ENCODE peak calls at places on chromosome 3, in six cellular contexts. M is GM23338, I is breast epithelium, K is sigmoid colon, Q is HCT116, B is GM12878. E is an unnamed sample.

GRCh38 chr3:142027713-142028112 is 121.6 kb downstream of the TFDP2 start:
- DNase-seq in I (no peak), K (no peak), M (peak; percentile 49), Q (no peak), B (no peak), E (no peak)

GRCh38 chr3:52481819-52482521 is 13.2 kb upstream of the STAB1 start:
- DNase-seq in I (no peak), M (peak; percentile 89), K (no peak), B (no peak), Q (no peak), E (no peak)

GRCh38 chr3:85161544-85161943 is 202.8 kb downstream of the CADM2 start:
- DNase-seq in I (no peak), K (no peak), Q (no peak), B (no peak), M (no peak), E (no peak)

GRCh38 chr3:152298393-152299242 is 29.9 kb downstream of the MBNL1 start:
- DNase-seq in Q (no peak), I (no peak), B (peak; percentile 74), K (peak; percentile 86), M (no peak), E (peak; percentile 93)

GRCh38 chr3:38054166-38054991 is 15.4 kb downstream of the DLEC1 start:
- DNase-seq in Q (no peak), M (no peak), K (no peak), I (no peak), B (no peak), E (no peak)

GRCh38 chr3:53161345-53161819 is 373 bp downstream of the PRKCD start:
- DNase-seq in B (no peak), I (no peak), Q (no peak), K (peak; percentile 73), M (no peak), E (no peak)

GRCh38 chr3:112101946-112102345 is 15.8 kb downstream of the C3orf52 start:
- DNase-seq in Q (no peak), K (no peak), B (no peak), I (no peak), M (no peak), E (no peak)

GRCh38 chr3:36868614-36869436 is 76.0 kb downstream of the TRANK1 start:
- DNase-seq in B (peak; percentile 16), M (peak; percentile 90), Q (peak; percentile 48), I (no peak), K (no peak), E (peak; percentile 4)

GRCh38 chr3:34056951-34057390 is 258.5 kb downstream of the PDCD6IP start:
- DNase-seq in M (no peak), K (no peak), Q (no peak), I (no peak), B (peak; percentile 89), E (no peak)

GRCh38 chr3:5729852-5730251 is 542.3 kb downstream of the EDEM1 start:
- DNase-seq in I (no peak), M (no peak), K (no peak), Q (no peak), B (no peak), E (no peak)

GRCh38 chr3:10459954-10460754 is 45.2 kb downstream of the ATP2B2 start:
- DNase-seq in I (peak; percentile 19), Q (peak; percentile 62), B (no peak), K (no peak), M (peak; percentile 98), E (peak; percentile 53)

GRCh38 chr3:51703026-51703775 is 3.7 kb upstream of the GRM2 start:
- DNase-seq in I (no peak), Q (no peak), K (peak; percentile 27), M (peak; percentile 32), B (no peak), E (no peak)

GRCh38 chr3:193829781-193830180 is 236.8 kb downstream of the OPA1 start:
- DNase-seq in K (no peak), M (no peak), B (no peak), Q (peak; percentile 76), I (peak; percentile 94), E (no peak)

GRCh38 chr3:94234177-94234788 is 171.4 kb downstream of the NSUN3 start:
- DNase-seq in B (no peak), I (no peak), K (no peak), M (peak; percentile 70), Q (peak; percentile 22), E (peak; percentile 17)

GRCh38 chr3:17605032-17605431 is 137.4 kb downstream of the TBC1D5 start:
- DNase-seq in I (no peak), M (no peak), Q (peak; percentile 61), K (no peak), B (no peak), E (no peak)

GRCh38 chr3:50853936-50854335 is 179.2 kb downstream of the DOCK3 start:
- DNase-seq in B (no peak), I (no peak), Q (no peak), M (no peak), K (no peak), E (no peak)

GRCh38 chr3:14780927-14781507 is 37.7 kb upstream of the FGD5 start:
- DNase-seq in B (peak; percentile 31), M (peak; percentile 94), Q (peak; percentile 74), I (no peak), K (peak; percentile 72), E (peak; percentile 78)

GRCh38 chr3:172646439-172647015 is 64.3 kb downstream of the NCEH1 start:
- DNase-seq in Q (no peak), K (no peak), I (no peak), M (no peak), B (no peak), E (no peak)

GRCh38 chr3:124768812-124769211 is 38.6 kb downstream of the UMPS start:
- DNase-seq in Q (no peak), I (no peak), M (peak; percentile 43), K (no peak), B (no peak), E (no peak)

GRCh38 chr3:186825294-186825821 is 17.2 kb upstream of the ADIPOQ start:
- DNase-seq in Q (no peak), K (no peak), I (no peak), M (peak; percentile 74), B (no peak), E (no peak)

DNA sequence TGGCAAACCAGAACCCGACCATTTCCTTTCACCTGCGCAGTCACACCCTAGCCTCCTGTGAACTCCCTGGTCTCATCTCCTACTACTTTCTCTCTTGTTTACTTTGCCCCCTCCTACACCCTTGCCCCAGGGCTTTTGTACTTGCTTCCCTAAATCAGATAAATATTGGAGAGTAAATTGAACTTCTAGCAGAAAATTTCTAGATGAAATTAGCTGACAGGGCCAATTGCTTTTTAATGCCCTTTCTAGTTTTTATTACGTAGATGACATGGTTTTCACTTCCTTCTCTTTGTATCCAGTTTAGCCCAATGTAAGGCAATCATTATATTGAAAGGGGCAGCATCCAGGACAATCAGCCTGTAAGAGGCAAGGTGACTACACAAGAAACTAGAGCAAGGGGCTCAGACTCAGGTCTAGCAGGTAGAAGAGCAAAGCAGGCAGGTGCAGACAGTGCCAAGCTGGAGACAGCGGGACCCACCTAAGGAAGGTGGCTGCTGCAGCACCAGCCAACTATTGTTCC is 56.2 kb upstream of the TOPAZ1 start:
- DNase-seq in M (no peak), I (no peak), B (no peak), Q (no peak), K (no peak), E (no peak)
- H3K4me3 ChIP-seq in M (no peak overlapping the region), I (no peak overlapping the region), B (no peak overlapping the region), Q (no peak overlapping the region), K (no peak overlapping the region), E (no peak overlapping the region)

GRCh38 chr3:129182390-129183180 is 1.1 kb downstream of the CNBP start:
- DNase-seq in I (no peak), B (no peak), K (no peak), Q (no peak), M (peak; percentile 63), E (no peak)

GRCh38 chr3:129181834-129182233 is 1.9 kb downstream of the CNBP start:
- DNase-seq in K (no peak), B (no peak), Q (no peak), I (no peak), M (peak; percentile 33), E (no peak)

GRCh38 chr3:129185774-129186173 is 2.1 kb upstream of the CNBP start:
- DNase-seq in K (no peak), I (no peak), B (no peak), Q (no peak), M (no peak), E (no peak)

GRCh38 chr3:129184396-129184656 is 630 bp upstream of the CNBP start:
- DNase-seq in Q (no peak), M (peak; percentile 34), K (peak; percentile 73), B (no peak), I (peak; percentile 30), E (no peak)

DNA sequence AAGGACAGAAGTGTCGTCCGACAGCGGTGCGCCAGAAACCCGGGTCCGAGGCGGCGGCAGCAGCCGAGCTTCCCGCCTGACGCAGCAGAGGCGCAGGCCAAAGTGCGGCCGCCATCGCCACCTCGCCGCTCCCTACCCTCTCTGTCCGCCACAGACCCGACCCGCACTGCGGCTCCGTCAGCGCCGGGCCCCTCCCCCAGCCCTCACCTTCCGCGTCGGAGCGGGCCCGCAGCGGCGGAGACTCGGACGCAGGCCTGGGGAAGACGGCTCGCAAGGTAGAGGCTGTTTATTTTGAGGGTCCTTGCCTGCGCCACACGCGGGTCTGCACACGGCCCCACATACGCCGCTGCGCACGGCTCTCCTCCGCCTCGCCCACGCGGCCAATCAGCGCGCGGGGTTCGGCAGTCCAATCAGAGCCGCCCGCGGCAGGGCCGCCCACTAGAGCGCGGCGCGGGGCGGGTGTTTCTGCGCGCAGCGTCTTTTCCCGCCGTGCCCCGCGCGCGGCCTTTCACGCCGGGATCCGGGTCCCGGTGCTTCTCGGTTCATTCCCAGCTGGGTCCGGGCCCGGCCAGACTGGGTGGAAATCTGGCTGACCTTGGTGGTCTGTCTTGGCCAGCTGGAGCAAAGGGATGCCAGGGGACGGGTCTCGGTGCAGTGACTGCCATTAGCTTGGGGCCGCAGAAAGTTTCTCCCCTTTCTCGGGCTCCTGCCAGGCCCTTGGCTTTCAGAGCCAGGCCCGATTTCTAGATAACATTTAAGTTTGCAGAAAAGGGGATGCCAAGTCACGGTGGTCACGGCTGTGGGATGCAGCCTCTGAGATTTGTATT is at the start of gene CNBP:
- DNase-seq in Q (peak; percentile 78), I (peak; percentile 95), K (peak; percentile 96), M (peak; percentile 95), B (peak; percentile 65), E (peak; percentile 98)
- TF ChIP-seq POLR2AphosphoS5 in Q (peak; percentile 97), I (peak; percentile 98), K (peak; percentile 100), M (peak; percentile 94), B (peak; percentile 96), E (peak; percentile 93)

GRCh38 chr3:58691997-58692396 is 25.4 kb upstream of the FAM3D start:
- DNase-seq in B (no peak), M (peak; percentile 79), K (no peak), I (no peak), Q (peak; percentile 41), E (peak; percentile 24)
- H3K27ac ChIP-seq in B (no peak overlapping the region), M (no peak overlapping the region), K (no peak overlapping the region), I (no peak overlapping the region), Q (no peak overlapping the region), E (no peak overlapping the region)

GRCh38 chr3:168093229-168093628 is 2.5 kb downstream of the GOLIM4 start:
- DNase-seq in B (no peak), Q (no peak), M (no peak), I (no peak), K (no peak), E (no peak)

GRCh38 chr3:168090306-168091085 is 5.2 kb downstream of the GOLIM4 start:
- DNase-seq in M (no peak), I (no peak), K (no peak), Q (no peak), B (no peak), E (no peak)

GRCh38 chr3:168091961-168092360 is 3.8 kb downstream of the GOLIM4 start:
- DNase-seq in M (no peak), B (no peak), Q (no peak), I (no peak), K (no peak), E (no peak)

GRCh38 chr3:168089179-168089771 is 6.4 kb downstream of the GOLIM4 start:
- DNase-seq in B (no peak), Q (no peak), I (no peak), K (no peak), M (no peak), E (no peak)

GRCh38 chr3:168091299-168091852 is 4.3 kb downstream of the GOLIM4 start:
- DNase-seq in M (no peak), B (no peak), Q (no peak), K (no peak), I (no peak), E (no peak)
- H3K4me3 ChIP-seq in M (no peak overlapping the region), B (no peak overlapping the region), Q (no peak overlapping the region), K (no peak overlapping the region), I (no peak overlapping the region), E (no peak overlapping the region)